ENCODE peak calls at places on chromosomes 7 and 10, in nine cellular contexts. One of them, this sample, is unnamed.

GRCh38 chr7:134547738-134548054 is 1.2 kb upstream of the AKR1B15 start:
- DNase-seq in ELR: peak
- DNase-seq in nucleus accumbens: no peak
- DNase-seq in stimulated activated CD4-positive, alpha-beta T cell treated with anti-CD3 and anti-CD28 coated beads, Interleukin-4, amount 100 ng/mL, for 1 hour: no peak
- DNase-seq in breast epithelium: peak
- DNase-seq in NCI-H524: no peak
- DNase-seq in COR-L47: no peak
- DNase-seq in spleen: no peak
- DNase-seq in mesenteric fat pad: no peak
- DNase-seq in this sample: peak

GRCh38 chr7:134900430-134900876 is 85.9 kb upstream of the AGBL3 start:
- DNase-seq in ELR: no peak
- DNase-seq in nucleus accumbens: no peak
- DNase-seq in stimulated activated CD4-positive, alpha-beta T cell treated with anti-CD3 and anti-CD28 coated beads, Interleukin-4, amount 100 ng/mL, for 1 hour: no peak
- DNase-seq in breast epithelium: no peak
- DNase-seq in NCI-H524: peak
- DNase-seq in COR-L47: no peak
- DNase-seq in spleen: no peak
- DNase-seq in mesenteric fat pad: no peak
- DNase-seq in this sample: no peak

GRCh38 chr10:71268247-71268691 is 50.8 kb upstream of the SLC29A3 start:
- DNase-seq in ELR: peak
- DNase-seq in nucleus accumbens: peak
- DNase-seq in stimulated activated CD4-positive, alpha-beta T cell treated with anti-CD3 and anti-CD28 coated beads, Interleukin-4, amount 100 ng/mL, for 1 hour: no peak
- DNase-seq in breast epithelium: no peak
- DNase-seq in NCI-H524: peak
- DNase-seq in COR-L47: no peak
- DNase-seq in spleen: no peak
- DNase-seq in mesenteric fat pad: no peak
- DNase-seq in this sample: no peak

GRCh38 chr10:1199897-1200721 is 143.9 kb downstream of the WDR37 start:
- DNase-seq in ELR: no peak
- DNase-seq in nucleus accumbens: no peak
- DNase-seq in stimulated activated CD4-positive, alpha-beta T cell treated with anti-CD3 and anti-CD28 coated beads, Interleukin-4, amount 100 ng/mL, for 1 hour: no peak
- DNase-seq in breast epithelium: no peak
- DNase-seq in NCI-H524: peak
- DNase-seq in COR-L47: no peak
- DNase-seq in spleen: peak
- DNase-seq in mesenteric fat pad: no peak
- DNase-seq in this sample: no peak

GRCh38 chr10:132539431-132539839 is 1.8 kb downstream of the INPP5A start:
- DNase-seq in ELR: peak
- DNase-seq in nucleus accumbens: no peak
- DNase-seq in stimulated activated CD4-positive, alpha-beta T cell treated with anti-CD3 and anti-CD28 coated beads, Interleukin-4, amount 100 ng/mL, for 1 hour: peak
- DNase-seq in breast epithelium: no peak
- DNase-seq in NCI-H524: no peak
- DNase-seq in COR-L47: no peak
- DNase-seq in spleen: peak
- DNase-seq in mesenteric fat pad: no peak
- DNase-seq in this sample: no peak

GRCh38 chr7:133796778-133797177 is 330.4 kb upstream of the LRGUK start:
- DNase-seq in ELR: no peak
- DNase-seq in nucleus accumbens: no peak
- DNase-seq in stimulated activated CD4-positive, alpha-beta T cell treated with anti-CD3 and anti-CD28 coated beads, Interleukin-4, amount 100 ng/mL, for 1 hour: no peak
- DNase-seq in breast epithelium: no peak
- DNase-seq in NCI-H524: peak
- DNase-seq in COR-L47: no peak
- DNase-seq in spleen: no peak
- DNase-seq in mesenteric fat pad: no peak
- DNase-seq in this sample: no peak

GRCh38 chr10:130110236-130111114 is at the start of gene C10orf143:
- DNase-seq in ELR: peak
- DNase-seq in nucleus accumbens: peak
- DNase-seq in stimulated activated CD4-positive, alpha-beta T cell treated with anti-CD3 and anti-CD28 coated beads, Interleukin-4, amount 100 ng/mL, for 1 hour: peak
- DNase-seq in breast epithelium: peak
- DNase-seq in NCI-H524: peak
- DNase-seq in COR-L47: peak
- DNase-seq in spleen: peak
- DNase-seq in mesenteric fat pad: peak
- DNase-seq in this sample: peak

GRCh38 chr7:7761974-7762769 is 43.8 kb upstream of the RPA3 start:
- DNase-seq in ELR: peak
- DNase-seq in nucleus accumbens: no peak
- DNase-seq in stimulated activated CD4-positive, alpha-beta T cell treated with anti-CD3 and anti-CD28 coated beads, Interleukin-4, amount 100 ng/mL, for 1 hour: no peak
- DNase-seq in breast epithelium: no peak
- DNase-seq in NCI-H524: no peak
- DNase-seq in COR-L47: no peak
- DNase-seq in spleen: no peak
- DNase-seq in mesenteric fat pad: no peak
- DNase-seq in this sample: no peak

GRCh38 chr10:34607894-34608293 is 207.2 kb downstream of the PARD3 start:
- DNase-seq in ELR: no peak
- DNase-seq in nucleus accumbens: no peak
- DNase-seq in stimulated activated CD4-positive, alpha-beta T cell treated with anti-CD3 and anti-CD28 coated beads, Interleukin-4, amount 100 ng/mL, for 1 hour: no peak
- DNase-seq in breast epithelium: no peak
- DNase-seq in NCI-H524: peak
- DNase-seq in COR-L47: peak
- DNase-seq in spleen: no peak
- DNase-seq in mesenteric fat pad: no peak
- DNase-seq in this sample: no peak

This sample was measured in T-helper 9 cell.